ENCODE peak calls at places on chromosomes 16 and 17, in six cellular contexts. One of them, this sample, is unnamed. For H3K9me3, the result is how much of the 10 kb centered on the place peaks cover.

GRCh38 chr16:31079342-31079944 is 5.2 kb downstream of the ZNF646 start:
- DNase-seq in uterus: no peak
- DNase-seq in stomach: no peak
- DNase-seq in body of pancreas: no peak
- DNase-seq in adrenal gland: no peak
- DNase-seq in pancreas: no peak
- DNase-seq in this sample: no peak

GRCh38 chr17:50977487-50978159 is 111.5 kb upstream of the TOB1 start:
- DNase-seq in stomach: no peak
- DNase-seq in adrenal gland: no peak
- DNase-seq in body of pancreas: no peak
- DNase-seq in pancreas: no peak
- DNase-seq in uterus: no peak
- DNase-seq in this sample: no peak

GRCh38 chr17:33038740-33039139 is 47.1 kb downstream of the SPACA3 start:
- DNase-seq in uterus: peak
- DNase-seq in body of pancreas: peak
- DNase-seq in stomach: no peak
- DNase-seq in adrenal gland: peak
- DNase-seq in pancreas: no peak
- DNase-seq in this sample: no peak

GRCh38 chr17:35486920-35487727 is 38.6 kb upstream of the SLFN13 start:
- DNase-seq in stomach: peak
- DNase-seq in body of pancreas: peak
- DNase-seq in uterus: peak
- DNase-seq in pancreas: peak
- DNase-seq in adrenal gland: peak
- DNase-seq in this sample: peak

GRCh38 chr17:10155334-10156081 is 42.9 kb downstream of the GAS7 start:
- DNase-seq in body of pancreas: no peak
- DNase-seq in stomach: no peak
- DNase-seq in adrenal gland: no peak
- DNase-seq in pancreas: no peak
- DNase-seq in uterus: no peak
- DNase-seq in this sample: no peak

GRCh38 chr16:88999457-89000206 is 22.6 kb upstream of the CBFA2T3 start:
- DNase-seq in body of pancreas: no peak
- DNase-seq in stomach: no peak
- DNase-seq in adrenal gland: no peak
- DNase-seq in pancreas: no peak
- DNase-seq in uterus: no peak
- DNase-seq in this sample: no peak

GRCh38 chr16:23119570-23119969 is 29.7 kb downstream of the USP31 start:
- DNase-seq in adrenal gland: no peak
- DNase-seq in stomach: no peak
- DNase-seq in pancreas: no peak
- DNase-seq in body of pancreas: no peak
- DNase-seq in uterus: no peak
- DNase-seq in this sample: no peak

GRCh38 chr17:64707077-64707591 is 45.0 kb upstream of the SMURF2 start:
- DNase-seq in adrenal gland: peak
- DNase-seq in pancreas: peak
- DNase-seq in stomach: peak
- DNase-seq in body of pancreas: peak
- DNase-seq in uterus: peak
- DNase-seq in this sample: peak

GRCh38 chr16:10387378-10387681 is 1.5 kb downstream of the ATF7IP2 start:
- DNase-seq in body of pancreas: no peak
- DNase-seq in stomach: no peak
- DNase-seq in adrenal gland: no peak
- DNase-seq in pancreas: no peak
- DNase-seq in uterus: no peak
- DNase-seq in this sample: no peak

GRCh38 chr16:72715267-72715666 is 332.7 kb downstream of the ZFHX3 start:
- DNase-seq in uterus: no peak
- DNase-seq in body of pancreas: no peak
- DNase-seq in pancreas: no peak
- DNase-seq in stomach: no peak
- DNase-seq in adrenal gland: no peak
- DNase-seq in this sample: no peak

DNA sequence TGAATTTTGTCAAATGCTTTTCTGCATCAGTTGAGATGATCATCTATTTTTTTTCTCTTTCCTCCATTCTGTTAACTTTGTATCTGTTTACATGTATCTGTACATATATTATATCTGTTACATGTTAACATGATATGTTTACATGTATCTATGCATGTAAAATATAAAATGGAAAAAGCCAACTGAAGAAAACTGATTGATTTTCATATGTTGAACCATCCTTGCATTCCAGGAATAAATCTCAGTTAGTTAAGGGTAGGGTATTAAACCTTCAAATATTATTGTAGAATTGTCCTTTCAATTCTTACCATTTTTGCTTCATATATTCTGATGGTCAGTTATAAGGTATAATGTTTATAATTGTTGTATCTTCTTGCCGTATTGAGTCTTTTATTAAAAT is 336.1 kb downstream of the ZFHX3 start:
- DNase-seq in stomach: no peak
- DNase-seq in body of pancreas: no peak
- DNase-seq in pancreas: no peak
- DNase-seq in uterus: no peak
- DNase-seq in adrenal gland: no peak
- DNase-seq in this sample: no peak
- H3K9me3 ChIP-seq in stomach: under half
- H3K9me3 ChIP-seq in body of pancreas: under half
- H3K9me3 ChIP-seq in pancreas: under half
- H3K9me3 ChIP-seq in uterus: under half
- H3K9me3 ChIP-seq in adrenal gland: under half
- H3K9me3 ChIP-seq in this sample: under half

DNA sequence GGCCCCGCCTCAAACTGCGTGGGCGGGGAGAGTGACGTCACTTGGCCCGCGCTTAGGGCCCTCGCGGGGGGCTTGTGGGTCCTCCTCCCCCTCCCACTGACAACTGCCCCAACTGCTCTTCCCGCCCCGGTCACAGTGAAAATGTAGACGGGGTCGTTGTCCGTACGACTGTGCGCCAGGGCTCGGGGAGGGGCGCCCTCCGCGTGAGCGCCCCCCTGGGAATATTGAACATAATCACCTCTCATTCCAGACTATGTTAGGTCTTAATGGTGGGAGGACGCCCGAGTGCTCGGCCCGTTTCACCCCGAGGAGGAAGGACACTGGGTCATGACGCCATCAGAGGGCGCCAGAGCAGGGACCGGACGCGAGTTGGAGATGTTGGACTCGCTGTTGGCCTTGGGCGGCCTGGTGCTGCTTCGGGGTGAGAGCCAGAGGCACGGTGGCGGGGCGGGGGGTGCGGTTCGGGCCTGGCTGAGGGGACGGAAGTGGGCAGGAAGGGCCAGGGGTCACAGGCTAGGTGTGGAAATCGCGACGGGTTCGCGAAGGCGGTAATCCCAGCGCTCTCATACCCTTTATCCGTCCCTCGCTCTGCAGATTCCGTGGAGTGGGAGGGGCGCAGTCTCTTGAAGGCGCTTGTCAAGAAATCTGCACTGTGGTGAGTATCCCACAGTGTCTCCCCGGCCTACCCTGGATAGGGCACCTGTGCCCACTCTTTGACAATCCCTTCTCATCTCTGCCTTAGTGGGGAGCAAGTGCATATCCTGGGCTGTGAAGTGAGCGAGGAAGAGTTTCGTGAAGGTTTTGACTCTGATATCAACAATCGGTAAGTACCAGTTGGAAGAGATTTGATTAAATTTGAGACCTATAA is at the start of gene ELP5:
- DNase-seq in stomach: peak
- DNase-seq in uterus: peak
- DNase-seq in pancreas: peak
- DNase-seq in adrenal gland: peak
- DNase-seq in body of pancreas: peak
- DNase-seq in this sample: peak
- TF ChIP-seq CTCF in stomach: no peak
- TF ChIP-seq CTCF in uterus: peak
- TF ChIP-seq CTCF in pancreas: no peak
- TF ChIP-seq CTCF in adrenal gland: no peak
- TF ChIP-seq CTCF in body of pancreas: peak
- TF ChIP-seq CTCF in this sample: peak

GRCh38 chr17:44326867-44327444 is 2.3 kb upstream of the SLC25A39 start:
- DNase-seq in adrenal gland: peak
- DNase-seq in uterus: peak
- DNase-seq in body of pancreas: peak
- DNase-seq in stomach: peak
- DNase-seq in pancreas: peak
- DNase-seq in this sample: peak
- H3K27ac ChIP-seq in adrenal gland: peak
- H3K27ac ChIP-seq in uterus: peak
- H3K27ac ChIP-seq in body of pancreas: peak
- H3K27ac ChIP-seq in stomach: peak
- H3K27ac ChIP-seq in pancreas: peak
- H3K27ac ChIP-seq in this sample: no peak

DNA sequence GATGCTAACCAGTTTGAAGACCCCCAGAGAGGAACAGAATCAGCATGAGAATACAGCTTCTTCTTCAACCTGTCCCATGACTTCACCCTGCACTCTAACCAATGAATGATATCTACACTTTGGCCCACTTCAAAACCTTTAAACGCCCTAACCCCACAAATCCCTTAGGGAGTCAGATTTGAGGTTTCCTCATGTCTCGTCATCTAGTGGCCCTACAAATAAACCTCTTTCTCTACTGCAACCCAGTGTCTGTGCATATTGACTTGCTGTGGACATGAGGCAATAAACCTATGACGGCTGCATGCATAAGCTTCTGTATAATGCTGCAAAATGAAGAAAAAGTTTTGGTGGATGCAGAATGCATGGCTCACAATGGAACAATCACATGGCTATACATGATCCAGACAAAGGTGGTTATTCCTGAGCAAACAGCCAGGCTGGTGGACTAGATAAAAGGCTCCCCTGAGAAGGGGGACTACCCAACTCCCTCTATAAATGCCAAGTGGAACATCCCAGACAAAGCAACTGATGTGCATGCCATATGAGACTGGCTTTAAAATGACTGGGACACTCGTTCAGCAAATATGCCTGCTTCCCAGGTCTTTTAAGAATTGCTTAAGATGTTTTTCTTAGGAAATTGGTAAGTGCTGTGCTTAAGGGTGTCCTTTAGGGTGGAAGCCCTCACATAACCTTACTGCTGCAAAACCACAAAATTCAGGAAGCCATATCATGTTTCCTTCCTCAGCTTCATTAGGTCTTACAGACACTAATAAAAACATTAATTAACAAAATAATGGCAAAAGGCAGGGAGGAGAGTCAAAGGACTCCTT is 12.2 kb downstream of the N4BP1 start:
- DNase-seq in pancreas: no peak
- DNase-seq in adrenal gland: no peak
- DNase-seq in stomach: no peak
- DNase-seq in body of pancreas: no peak
- DNase-seq in uterus: no peak
- DNase-seq in this sample: no peak
- H3K9me3 ChIP-seq in pancreas: under half
- H3K9me3 ChIP-seq in adrenal gland: under half
- H3K9me3 ChIP-seq in stomach: under half
- H3K9me3 ChIP-seq in body of pancreas: under half
- H3K9me3 ChIP-seq in uterus: under half
- H3K9me3 ChIP-seq in this sample: under half

DNA sequence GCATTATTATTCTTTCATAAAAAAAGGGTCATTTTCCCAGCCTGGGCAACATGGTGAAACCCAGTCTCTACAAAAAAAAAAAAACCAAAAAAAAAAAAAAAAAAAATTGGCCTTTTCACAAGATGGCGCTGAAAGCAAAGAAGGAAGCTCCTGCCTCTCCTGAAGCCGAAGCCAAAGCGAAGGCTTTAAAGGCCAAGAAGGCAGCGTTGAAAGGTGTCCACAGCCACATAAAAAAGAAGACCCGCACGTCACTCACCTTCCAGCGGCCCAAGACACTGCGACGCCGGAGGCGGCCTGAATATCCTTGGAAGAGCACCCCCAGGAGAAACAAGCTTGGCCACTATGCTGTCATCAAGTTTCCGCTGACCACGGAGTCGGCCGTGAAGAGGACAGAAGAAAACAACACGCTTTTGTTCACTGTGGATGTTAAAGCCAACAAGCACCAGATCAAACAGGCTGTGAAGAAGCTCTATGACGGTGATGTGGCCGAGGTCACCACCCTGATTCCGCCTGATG is 4.9 kb upstream of the PGAP6 start:
- DNase-seq in uterus: no peak
- DNase-seq in body of pancreas: no peak
- DNase-seq in pancreas: no peak
- DNase-seq in stomach: no peak
- DNase-seq in adrenal gland: no peak
- DNase-seq in this sample: no peak
- TF ChIP-seq CTCF in uterus: no peak
- TF ChIP-seq CTCF in body of pancreas: no peak
- TF ChIP-seq CTCF in pancreas: no peak
- TF ChIP-seq CTCF in stomach: no peak
- TF ChIP-seq CTCF in adrenal gland: no peak
- TF ChIP-seq CTCF in this sample: no peak

GRCh38 chr16:80377621-80378020 is 163.2 kb upstream of the DYNLRB2 start:
- DNase-seq in pancreas: no peak
- DNase-seq in uterus: no peak
- DNase-seq in body of pancreas: no peak
- DNase-seq in adrenal gland: no peak
- DNase-seq in stomach: no peak
- DNase-seq in this sample: no peak

GRCh38 chr16:80375973-80376372 is 164.8 kb upstream of the DYNLRB2 start:
- DNase-seq in uterus: no peak
- DNase-seq in body of pancreas: no peak
- DNase-seq in adrenal gland: no peak
- DNase-seq in pancreas: no peak
- DNase-seq in stomach: no peak
- DNase-seq in this sample: no peak

GRCh38 chr16:80372341-80372740 is 168.5 kb upstream of the DYNLRB2 start:
- DNase-seq in body of pancreas: no peak
- DNase-seq in adrenal gland: no peak
- DNase-seq in uterus: no peak
- DNase-seq in pancreas: no peak
- DNase-seq in stomach: no peak
- DNase-seq in this sample: no peak

GRCh38 chr16:80376941-80377340 is 163.9 kb upstream of the DYNLRB2 start:
- DNase-seq in adrenal gland: no peak
- DNase-seq in stomach: no peak
- DNase-seq in body of pancreas: no peak
- DNase-seq in uterus: no peak
- DNase-seq in pancreas: no peak
- DNase-seq in this sample: no peak

DNA sequence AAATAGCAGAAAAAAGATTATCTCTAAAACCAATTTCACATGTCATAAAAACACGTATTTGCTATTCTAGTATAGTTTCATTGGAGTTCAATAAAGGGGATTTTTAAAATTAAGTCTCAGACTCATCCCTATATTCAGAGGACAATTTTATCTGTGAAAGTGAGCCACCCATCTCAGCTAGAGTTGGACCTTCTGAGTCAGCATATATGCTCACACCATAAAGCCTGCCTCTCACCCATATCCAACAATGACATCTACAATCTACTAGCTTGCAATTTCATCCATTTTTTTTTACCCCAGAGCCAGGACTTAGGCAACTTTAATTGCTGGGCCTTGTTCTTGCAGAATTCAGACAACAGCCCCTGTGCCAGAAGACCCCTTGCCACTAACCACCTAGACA is 165.3 kb upstream of the DYNLRB2 start:
- DNase-seq in pancreas: no peak
- DNase-seq in stomach: no peak
- DNase-seq in body of pancreas: no peak
- DNase-seq in uterus: no peak
- DNase-seq in adrenal gland: no peak
- DNase-seq in this sample: no peak
- H3K27ac ChIP-seq in pancreas: no peak
- H3K27ac ChIP-seq in stomach: no peak
- H3K27ac ChIP-seq in body of pancreas: no peak
- H3K27ac ChIP-seq in uterus: no peak
- H3K27ac ChIP-seq in adrenal gland: no peak
- H3K27ac ChIP-seq in this sample: no peak

This sample was measured in right lobe of liver.